ENCODE peak calls at places on chromosome 16, in four cellular contexts. V, C, Y and D are unnamed samples.

GRCh38 chr16:610513-611381 is 20.0 kb upstream of the WFIKKN1 start:
- DNase-seq in V (peak; percentile 65), Y (peak; percentile 54), C (peak; percentile 73), D (no peak)

GRCh38 chr16:8847623-8848022 is 21.2 kb downstream of the CARHSP1 start:
- DNase-seq in V (no peak), C (no peak), Y (no peak), D (no peak)

GRCh38 chr16:49688298-49688697 is 167.6 kb downstream of the ZNF423 start:
- DNase-seq in V (no peak), C (no peak), Y (no peak), D (no peak)

GRCh38 chr16:56202036-56202435 is 10.7 kb downstream of the GNAO1 start:
- DNase-seq in C (peak; percentile 61), V (peak; percentile 48), Y (peak; percentile 33), D (no peak)

GRCh38 chr16:24999088-24999670 is 16.0 kb downstream of the ARHGAP17 start:
- DNase-seq in V (no peak), C (no peak), Y (no peak), D (no peak)

GRCh38 chr16:89484088-89484501 is 6.3 kb downstream of the ANKRD11 start:
- DNase-seq in V (no peak), C (no peak), Y (peak; percentile 78), D (no peak)

GRCh38 chr16:17768257-17768656 is 297.5 kb upstream of the XYLT1 start:
- DNase-seq in V (no peak), C (no peak), Y (no peak), D (peak; percentile 69)

GRCh38 chr16:88853336-88853941 is 3.3 kb downstream of the GALNS start:
- DNase-seq in C (no peak), V (no peak), Y (no peak), D (no peak)

GRCh38 chr16:17304124-17304813 is 166.5 kb downstream of the XYLT1 start:
- DNase-seq in V (no peak), C (no peak), Y (no peak), D (no peak)

GRCh38 chr16:31409433-31409832 is 16.3 kb downstream of the ITGAD start:
- DNase-seq in V (no peak), Y (no peak), C (no peak), D (no peak)

GRCh38 chr16:75860654-75861053 is 134.4 kb upstream of the CPHXL start:
- DNase-seq in C (no peak), V (no peak), Y (no peak), D (no peak)

GRCh38 chr16:86747761-86748160 is 169.4 kb downstream of the FOXL1 start:
- DNase-seq in C (no peak), Y (no peak), V (no peak), D (no peak)

GRCh38 chr16:67857547-67858233 is 10.2 kb upstream of the CENPT start:
- DNase-seq in Y (no peak), V (peak; percentile 33), C (peak; percentile 38), D (no peak)

GRCh38 chr16:11370084-11370931 is 25.0 kb downstream of the RMI2 start:
- DNase-seq in V (no peak), Y (no peak), C (no peak), D (no peak)

GRCh38 chr16:47059991-47060390 is 83.8 kb downstream of the NETO2 start:
- DNase-seq in Y (no peak), C (no peak), V (no peak), D (no peak)

GRCh38 chr16:48561960-48562393 is 48.0 kb downstream of the N4BP1 start:
- DNase-seq in V (no peak), Y (no peak), C (no peak), D (no peak)

GRCh38 chr16:970379-970765 is 412 bp downstream of the LMF1 start:
- DNase-seq in Y (no peak), V (no peak), C (no peak), D (no peak)

GRCh38 chr16:35598696-35599332 is 2139.4 kb downstream of the TP53TG3F start:
- DNase-seq in C (no peak), Y (no peak), V (no peak), D (no peak)

GRCh38 chr16:27470567-27471431 is 68.8 kb downstream of the IL21R start:
- DNase-seq in V (no peak), C (no peak), Y (no peak), D (no peak)

GRCh38 chr16:81405702-81406113 is 38.9 kb upstream of the CMIP start:
- DNase-seq in V (no peak), C (no peak), Y (no peak), D (peak; percentile 52)

GRCh38 chr16:62954144-62955032 is 918.1 kb upstream of the CDH8 start:
- DNase-seq in Y (no peak), V (no peak), C (no peak), D (no peak)

GRCh38 chr16:67995423-67995822 is 3.9 kb downstream of the DPEP2 start:
- DNase-seq in C (peak; percentile 80), Y (no peak), V (peak; percentile 24), D (no peak)

GRCh38 chr16:89112377-89113151 is 18.9 kb downstream of the ACSF3 start:
- DNase-seq in Y (no peak), V (no peak), C (peak; percentile 39), D (no peak)

GRCh38 chr16:16067127-16067526 is 117.7 kb downstream of the ABCC1 start:
- DNase-seq in V (no peak), Y (no peak), C (no peak), D (no peak)

GRCh38 chr16:84924339-84925091 is 86.8 kb downstream of the ZDHHC7 start:
- DNase-seq in Y (no peak), V (no peak), C (no peak), D (no peak)

GRCh38 chr16:85707528-85708095 is 18.9 kb upstream of the GINS2 start:
- DNase-seq in C (no peak), Y (no peak), V (no peak), D (no peak)

GRCh38 chr16:53664724-53665345 is 38.8 kb downstream of the RPGRIP1L start:
- DNase-seq in V (peak; percentile 6), C (no peak), Y (no peak), D (peak; percentile 97)

GRCh38 chr16:51008037-51008436 is 143.0 kb downstream of the SALL1 start:
- DNase-seq in Y (no peak), C (no peak), V (no peak), D (no peak)

GRCh38 chr16:85142771-85143211 is 30.5 kb upstream of the CIBAR2 start:
- DNase-seq in C (no peak), V (no peak), Y (no peak), D (no peak)

GRCh38 chr16:85653226-85653917 is 35.4 kb downstream of the GINS2 start:
- DNase-seq in C (no peak), Y (no peak), V (no peak), D (no peak)

GRCh38 chr16:716250-716607 is 1.3 kb downstream of the METRN start:
- DNase-seq in Y (no peak), V (no peak), C (no peak), D (no peak)